ENCODE peak calls at places on chromosomes 12 and 14, in five cellular contexts. J is trophoblast cell, X is H9, R is mesenchymal stem cell, H is IMR-90. U is an unnamed sample.

GRCh38 chr12:107788690-107789458 is 14.4 kb downstream of the ASCL4 start:
- DNase-seq in H (no peak), X (no peak), R (no peak), J (no peak), U (no peak)

GRCh38 chr12:98741615-98742265 is 96.7 kb downstream of the APAF1 start:
- DNase-seq in J (no peak), H (peak; percentile 19), R (no peak), X (no peak), U (no peak)

GRCh38 chr12:120650249-120650690 is 9.8 kb downstream of the CABP1 start:
- DNase-seq in H (no peak), J (no peak), R (no peak), X (no peak), U (no peak)

GRCh38 chr12:52070243-52070925 is 606 bp downstream of the ATG101 start:
- DNase-seq in X (no peak), J (no peak), H (no peak), R (peak; percentile 59), U (no peak)

GRCh38 chr12:64618953-64619590 is 8.8 kb downstream of the RASSF3 start:
- DNase-seq in H (peak; percentile 78), R (peak; percentile 86), J (peak; percentile 65), X (no peak), U (no peak)

GRCh38 chr12:69881771-69882170 is 56.7 kb downstream of the MYRFL start:
- DNase-seq in H (no peak), R (no peak), J (no peak), X (no peak), U (no peak)

GRCh38 chr12:18696971-18697602 is 40.7 kb downstream of the PLCZ1 start:
- DNase-seq in H (peak; percentile 80), X (no peak), J (peak; percentile 40), R (peak; percentile 58), U (no peak)

GRCh38 chr12:24719293-24719721 is 229.6 kb downstream of the BCAT1 start:
- DNase-seq in J (peak; percentile 15), H (peak; percentile 78), R (peak; percentile 78), X (no peak), U (no peak)

GRCh38 chr14:67583711-67584644 is 16.1 kb downstream of the PIGH start:
- DNase-seq in X (no peak), R (peak; percentile 63), J (peak; percentile 77), H (peak; percentile 52), U (peak; percentile 47)

GRCh38 chr12:122406701-122407154 is 15.7 kb downstream of the CLIP1 start:
- DNase-seq in X (no peak), R (peak; percentile 80), J (no peak), H (peak; percentile 78), U (no peak)

GRCh38 chr14:39372656-39373055 is 59.6 kb downstream of the FBXO33 start:
- DNase-seq in H (peak; percentile 67), R (peak; percentile 11), J (no peak), X (no peak), U (no peak)

GRCh38 chr14:63492391-63492790 is 50.8 kb downstream of the PPP2R5E start:
- DNase-seq in X (no peak), J (peak; percentile 50), H (peak; percentile 80), R (peak; percentile 60), U (no peak)

GRCh38 chr12:64160021-64160717 is 61.9 kb downstream of the KICS2 start:
- DNase-seq in R (no peak), J (no peak), X (no peak), H (no peak), U (no peak)

GRCh38 chr12:104566244-104566993 is 109.7 kb downstream of the CHST11 start:
- DNase-seq in X (no peak), R (no peak), J (no peak), H (no peak), U (no peak)

GRCh38 chr12:104672501-104673265 is 215.9 kb downstream of the CHST11 start:
- DNase-seq in X (no peak), J (peak; percentile 40), H (no peak), R (peak; percentile 40), U (no peak)

GRCh38 chr12:1593232-1594044 is 943 bp downstream of the FBXL14 start:
- DNase-seq in J (peak; percentile 51), H (no peak), R (peak; percentile 47), X (peak; percentile 75), U (no peak)

GRCh38 chr12:9702239-9702638 is 30.7 kb downstream of the CLECL1 start:
- DNase-seq in H (no peak), R (no peak), X (no peak), J (no peak), U (no peak)

GRCh38 chr12:4119157-4119761 is 154.3 kb upstream of the CCND2 start:
- DNase-seq in X (no peak), H (no peak), J (no peak), R (no peak), U (no peak)

GRCh38 chr14:61213116-61213720 is 67.9 kb downstream of the TMEM30B start:
- DNase-seq in H (peak; percentile 49), R (no peak), X (no peak), J (peak; percentile 10), U (no peak)

GRCh38 chr14:103916636-103917262 is 11.5 kb upstream of the TDRD9 start:
- DNase-seq in X (no peak), J (no peak), R (no peak), H (no peak), U (no peak)

GRCh38 chr14:70013269-70013873 is 134.2 kb downstream of the SMOC1 start:
- DNase-seq in H (peak; percentile 30), J (peak; percentile 59), R (no peak), X (peak; percentile 74), U (peak; percentile 54)

GRCh38 chr12:43776498-43776897 is 17.7 kb downstream of the IRAK4 start:
- DNase-seq in J (peak; percentile 65), X (no peak), R (peak; percentile 42), H (peak; percentile 45), U (no peak)

GRCh38 chr14:98896476-98896875 is 375.5 kb downstream of the BCL11B start:
- DNase-seq in H (no peak), J (no peak), R (no peak), X (no peak), U (no peak)

GRCh38 chr12:122471324-122472226 is 29.2 kb downstream of the ZCCHC8 start:
- DNase-seq in X (no peak), R (peak; percentile 82), J (peak; percentile 96), H (peak; percentile 84), U (peak; percentile 30)

GRCh38 chr12:109428038-109428629 is 49.0 kb downstream of the KCTD10 start:
- DNase-seq in H (peak; percentile 79), R (peak; percentile 76), X (peak; percentile 89), J (peak; percentile 94), U (peak; percentile 27)

GRCh38 chr14:93527076-93527692 is 96.4 kb downstream of the UNC79 start:
- DNase-seq in R (no peak), J (peak; percentile 51), H (no peak), X (no peak), U (no peak)

GRCh38 chr14:71362920-71363584 is 455.8 kb downstream of the PCNX1 start:
- DNase-seq in J (peak; percentile 22), R (peak; percentile 15), H (peak; percentile 73), X (no peak), U (no peak)

GRCh38 chr14:20622816-20623291 is 18.6 kb downstream of the OR6S1 start:
- DNase-seq in R (no peak), H (no peak), J (no peak), X (no peak), U (no peak)

GRCh38 chr12:64181504-64182291 is 40.4 kb downstream of the KICS2 start:
- DNase-seq in H (peak; percentile 99), J (peak; percentile 90), R (peak; percentile 97), X (peak; percentile 45), U (peak; percentile 23)

GRCh38 chr12:7439579-7440505 is 4.1 kb downstream of the CD163L1 start:
- DNase-seq in H (peak; percentile 41), J (peak; percentile 82), X (peak; percentile 94), R (peak; percentile 75), U (peak; percentile 48)

GRCh38 chr14:68939893-68940613 is 39.0 kb downstream of the ACTN1 start:
- DNase-seq in X (no peak), J (peak; percentile 91), H (peak; percentile 97), R (peak; percentile 98), U (no peak)

GRCh38 chr12:13670249-13670648 is 311.2 kb downstream of the GRIN2B start:
- DNase-seq in J (no peak), H (no peak), R (no peak), X (no peak), U (no peak)

GRCh38 chr12:10235761-10236631 is 23.3 kb downstream of the GABARAPL1 start:
- DNase-seq in X (no peak), R (peak; percentile 53), J (peak; percentile 73), H (peak; percentile 44), U (no peak)

GRCh38 chr14:68786491-68787234 is 6.2 kb downstream of the ZFP36L1 start:
- DNase-seq in X (no peak), H (peak; percentile 65), J (peak; percentile 81), R (peak; percentile 86), U (no peak)

GRCh38 chr12:122081697-122082221 is 3.2 kb downstream of the MLXIP start:
- DNase-seq in X (no peak), H (peak; percentile 55), J (peak; percentile 35), R (peak; percentile 92), U (no peak)

GRCh38 chr12:93865751-93866150 is 188.6 kb downstream of the CRADD start:
- DNase-seq in R (no peak), X (no peak), J (no peak), H (no peak), U (no peak)
- H4K8ac ChIP-seq in R (no peak overlapping the region), X (no peak overlapping the region), J (no peak overlapping the region), H (no peak overlapping the region), U (no peak overlapping the region)

GRCh38 chr12:130714091-130714590 is 2.0 kb downstream of the RIMBP2 start:
- DNase-seq in H (no peak), X (peak; percentile 49), J (no peak), R (no peak), U (no peak)
- H4K91ac ChIP-seq in H (no peak overlapping the region), X (no peak overlapping the region), J (no peak overlapping the region), R (no peak overlapping the region), U (no peak overlapping the region)

GRCh38 chr14:105328070-105328677 is 13.6 kb downstream of the PACS2 start:
- DNase-seq in H (no peak), R (no peak), X (no peak), J (no peak), U (no peak)
- H3K79me1 ChIP-seq in H (peaks cover 15% of the 10 kb centered on the region), R (peaks cover 67% of the 10 kb centered on the region), X (peaks cover 16% of the 10 kb centered on the region), J (no peaks in the 10 kb centered on the region), U (peaks cover 14% of the 10 kb centered on the region)

GRCh38 chr12:53328043-53328435 is 6.6 kb upstream of the AAAS start:
- DNase-seq in H (no peak), X (peak; percentile 82), J (no peak), R (no peak), U (no peak)
- H4K8ac ChIP-seq in H (no peak overlapping the region), X (no peak overlapping the region), J (no peak overlapping the region), R (no peak overlapping the region), U (peak overlapping the region; percentile 65)

DNA sequence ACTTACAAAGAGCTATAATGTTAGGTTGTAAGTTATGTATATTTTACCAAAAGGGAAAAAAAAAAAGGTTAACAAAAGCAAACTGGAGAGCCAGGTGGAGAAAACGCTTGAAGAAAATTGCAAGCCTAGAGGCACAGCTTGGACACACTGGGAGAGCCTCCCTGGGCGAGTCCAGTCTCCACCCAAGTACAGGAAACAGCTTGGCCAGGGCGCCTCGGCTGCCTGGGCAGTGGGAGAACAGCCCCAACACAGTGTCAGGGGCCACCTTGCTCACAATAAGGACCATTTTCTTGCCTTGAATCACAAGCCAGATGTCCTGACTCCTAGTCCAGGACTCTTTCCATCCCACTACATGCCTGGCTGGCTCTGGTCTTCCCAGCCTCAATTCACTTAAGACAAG is 33.3 kb downstream of the TTC7B start:
- DNase-seq in X (peak; percentile 11), R (no peak), J (no peak), H (no peak), U (no peak)
- H4K91ac ChIP-seq in X (no peak overlapping the region), R (no peak overlapping the region), J (no peak overlapping the region), H (no peak overlapping the region), U (no peak overlapping the region)

GRCh38 chr12:76786986-76787385 is 23.1 kb downstream of the ZDHHC17 start:
- DNase-seq in R (no peak), H (no peak), J (no peak), X (no peak), U (no peak)
- H3K79me1 ChIP-seq in R (peaks cover 18% of the 10 kb centered on the region), H (peaks cover 17% of the 10 kb centered on the region), J (no peaks in the 10 kb centered on the region), X (peaks cover 2% of the 10 kb centered on the region), U (peaks cover 1% of the 10 kb centered on the region)

U was measured in neuronal stem cell.